ENCODE peak calls at places on chromosomes 1 and 21, in five cellular contexts. F is trophoblast cell, X is neuronal stem cell, Y is H9, R is H1. S is an unnamed sample.

GRCh38 chr1:155909894-155910293 is 1.3 kb downstream of the RIT1 start:
- DNase-seq in X (no peak), R (no peak), Y (no peak), F (peak; percentile 90), S (peak; percentile 78)

GRCh38 chr1:85494074-85494956 is 29.4 kb upstream of the DDAH1 start:
- DNase-seq in F (no peak), Y (no peak), X (no peak), R (no peak), S (no peak)

GRCh38 chr1:204331275-204331674 is 28.5 kb downstream of the PLEKHA6 start:
- DNase-seq in F (no peak), R (no peak), Y (no peak), X (no peak), S (no peak)

GRCh38 chr1:237539055-237539454 is 351.7 kb downstream of the ZP4 start:
- DNase-seq in R (no peak), Y (no peak), X (no peak), F (no peak), S (no peak)

GRCh38 chr1:110050602-110051261 is 16.3 kb downstream of the STRIP1 start:
- DNase-seq in F (no peak), X (no peak), Y (no peak), R (no peak), S (no peak)

GRCh38 chr1:54095543-54096286 is 42.3 kb downstream of the TCEANC2 start:
- DNase-seq in X (no peak), F (no peak), R (no peak), Y (no peak), S (peak; percentile 6)

GRCh38 chr1:51561702-51562101 is 42.6 kb upstream of the EPS15 start:
- DNase-seq in Y (no peak), F (no peak), X (no peak), R (no peak), S (no peak)

GRCh38 chr1:55478742-55479141 is 263.6 kb upstream of the USP24 start:
- DNase-seq in F (peak; percentile 14), R (no peak), Y (no peak), X (no peak), S (peak; percentile 24)

GRCh38 chr1:30824736-30825429 is 67.3 kb upstream of the LAPTM5 start:
- DNase-seq in F (no peak), X (no peak), Y (no peak), R (no peak), S (no peak)

GRCh38 chr1:63255153-63255552 is 67.2 kb upstream of the FOXD3 start:
- DNase-seq in F (peak; percentile 60), Y (no peak), X (no peak), R (no peak), S (no peak)

GRCh38 chr21:20971296-20971921 is 26.8 kb upstream of the NCAM2 start:
- DNase-seq in R (no peak), Y (peak; percentile 35), X (peak; percentile 23), F (peak; percentile 53), S (peak; percentile 46)

GRCh38 chr1:78440381-78440793 is 50.4 kb upstream of the PTGFR start:
- DNase-seq in R (no peak), F (no peak), Y (no peak), X (no peak), S (no peak)

GRCh38 chr21:31873275-31873695 is 465 bp downstream of the HUNK start:
- DNase-seq in R (peak; percentile 79), F (no peak), Y (peak; percentile 39), X (peak; percentile 56), S (no peak)

GRCh38 chr1:115838805-115839705 is 1.9 kb downstream of the NHLH2 start:
- DNase-seq in F (peak; percentile 13), Y (peak; percentile 77), R (peak; percentile 83), X (no peak), S (peak; percentile 25)

GRCh38 chr1:5906116-5906515 is 86.1 kb downstream of the NPHP4 start:
- DNase-seq in X (no peak), R (peak; percentile 28), Y (peak; percentile 10), F (no peak), S (no peak)

DNA sequence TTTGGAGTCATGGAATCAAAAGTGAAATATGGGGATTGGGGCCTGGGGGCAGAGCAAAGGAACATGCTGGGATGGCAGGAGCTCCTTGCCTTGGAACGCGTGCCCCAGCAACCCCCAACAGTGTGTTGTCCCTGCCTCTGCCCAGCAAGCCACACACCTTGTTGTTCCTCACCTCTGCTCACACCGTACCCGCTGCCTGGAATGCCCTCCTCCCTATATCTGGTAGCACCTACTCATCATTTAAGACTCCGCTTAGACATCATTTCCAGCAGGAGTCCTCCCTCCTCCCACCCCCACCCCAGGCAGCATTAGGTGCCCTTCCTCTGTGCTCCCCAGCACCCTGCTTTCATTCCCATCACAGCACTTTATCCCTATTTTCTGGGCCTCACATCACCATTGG is 7.8 kb downstream of the NECTIN4 start:
- DNase-seq in X (no peak), F (peak; percentile 68), R (no peak), Y (no peak), S (no peak)
- H2BK5ac ChIP-seq in X (no peak overlapping the region), F (peak overlapping the region; percentile 81), R (no peak overlapping the region), Y (no peak overlapping the region), S (no peak overlapping the region)

GRCh38 chr1:3814065-3814464 is 17.8 kb upstream of the LRRC47 start:
- DNase-seq in F (no peak), R (no peak), X (no peak), Y (no peak), S (no peak)
- H3K9ac ChIP-seq in F (no peak overlapping the region), R (no peak overlapping the region), X (no peak overlapping the region), Y (no peak overlapping the region), S (no peak overlapping the region)

GRCh38 chr1:59139396-59139795 is 157.5 kb upstream of the FGGY start:
- DNase-seq in X (no peak), Y (no peak), F (peak; percentile 81), R (no peak), S (no peak)
- H2BK12ac ChIP-seq in X (no peak overlapping the region), Y (no peak overlapping the region), F (peak overlapping the region; percentile 95), R (no peak overlapping the region), S (peak overlapping the region; percentile 97)

DNA sequence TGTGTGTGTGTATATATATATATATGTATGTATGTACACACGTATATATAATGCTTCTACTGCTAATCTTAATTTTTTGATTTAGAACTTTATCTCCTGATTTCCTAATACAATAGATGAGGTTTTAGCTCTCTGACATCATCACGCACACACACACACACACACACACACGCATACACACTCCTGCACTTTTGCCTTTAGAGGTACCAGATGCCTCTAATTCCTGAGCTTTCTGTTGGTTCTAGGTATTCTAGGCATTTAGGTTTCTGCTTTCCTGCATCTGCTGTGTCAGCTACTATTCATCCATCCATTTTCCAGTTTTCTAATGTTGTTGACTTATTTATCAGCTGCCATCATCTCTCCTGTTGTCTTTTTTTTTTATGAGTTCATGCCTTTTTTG is 348.3 kb downstream of the ASTN1 start:
- DNase-seq in X (no peak), R (no peak), F (peak; percentile 59), Y (no peak), S (no peak)
- H2BK5ac ChIP-seq in X (no peak overlapping the region), R (peak overlapping the region; percentile 75), F (no peak overlapping the region), Y (no peak overlapping the region), S (no peak overlapping the region)

GRCh38 chr1:103069201-103069600 is 39.1 kb downstream of the COL11A1 start:
- DNase-seq in R (no peak), X (no peak), Y (no peak), F (no peak), S (no peak)

DNA sequence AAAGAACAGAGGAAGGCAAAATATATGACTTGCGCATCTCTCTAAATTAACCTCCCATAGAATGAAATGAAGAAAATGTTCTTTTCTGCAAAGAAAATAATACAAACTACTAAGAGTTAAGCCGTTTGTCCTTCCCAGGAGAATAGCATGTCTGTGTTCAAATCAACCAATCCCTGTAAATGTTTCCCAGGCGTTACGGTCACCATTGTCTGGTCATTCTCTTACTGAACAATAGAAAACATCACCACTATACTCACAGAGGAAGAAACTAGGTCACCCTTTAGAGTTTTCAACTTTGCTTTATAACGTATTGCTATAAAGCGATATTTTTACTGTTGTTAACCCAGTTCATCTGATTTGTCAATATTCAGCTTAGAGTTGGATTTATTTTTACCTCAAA is 34.1 kb downstream of the COL11A1 start:
- DNase-seq in Y (no peak), F (no peak), X (no peak), R (no peak), S (no peak)
- H3K9ac ChIP-seq in Y (no peak overlapping the region), F (no peak overlapping the region), X (no peak overlapping the region), R (no peak overlapping the region), S (no peak overlapping the region)

GRCh38 chr1:20661235-20662109 is at the start of gene DDOST:
- DNase-seq in X (peak; percentile 97), R (peak; percentile 95), F (peak; percentile 98), Y (peak; percentile 99), S (peak; percentile 99)
- H2BK12ac ChIP-seq in X (no peak within 1 kb of the TSS), R (peak within 1 kb of the TSS; percentile 29), F (no peak within 1 kb of the TSS), Y (no peak within 1 kb of the TSS), S (no peak within 1 kb of the TSS)

S was measured in mesenchymal stem cell.